ENCODE peak calls at places on chromosomes 6 and 20, in ten cellular contexts. B is islet precursor cell; P is WTC11; C is anterior cingulate cortex; A is mesenchymal stem cell; N is NCI-H1417; Y is CD8-positive, alpha-beta T cell; T is activated CD8-positive, alpha-beta memory T cell treated with anti-CD3 and anti-CD28 coated beads for 4 hours; L is SK-N-DZ; I is effector memory CD8-positive, alpha-beta T cell. M is an unnamed sample.

GRCh38 chr6:108027594-108027993 is 46.9 kb downstream of the OSTM1 start:
- DNase-seq in N (peak), Y (no peak), C (no peak), A (no peak), B (no peak), I (no peak), L (no peak), P (no peak), T (no peak), M (no peak)

GRCh38 chr20:24994470-24995368 is 2.2 kb upstream of the APMAP start:
- DNase-seq in C (peak), I (peak), P (peak), T (peak), A (peak), B (peak), N (peak), L (peak), Y (peak), M (peak)

GRCh38 chr6:166774292-166774691 is 147.2 kb upstream of the RPS6KA2 start:
- DNase-seq in I (no peak), B (peak), C (no peak), P (no peak), Y (no peak), T (no peak), N (no peak), L (no peak), A (no peak), M (no peak)

GRCh38 chr6:132132911-132133639 is 181.9 kb upstream of the CCN2 start:
- DNase-seq in A (peak), N (no peak), T (no peak), P (no peak), Y (no peak), C (no peak), I (no peak), L (no peak), B (no peak), M (no peak)

GRCh38 chr20:44324343-44324742 is 12.5 kb upstream of the R3HDML start:
- DNase-seq in A (peak), I (no peak), L (no peak), N (peak), C (no peak), P (no peak), Y (no peak), B (no peak), T (no peak), M (no peak)

GRCh38 chr20:58892126-58892931 is 39.8 kb downstream of the GNAS start:
- DNase-seq in P (peak), A (peak), I (peak), N (peak), T (peak), Y (peak), B (peak), L (peak), C (peak), M (peak)

GRCh38 chr6:1821188-1822183 is 211.8 kb downstream of the FOXC1 start:
- DNase-seq in L (no peak), I (no peak), P (no peak), C (no peak), N (peak), Y (no peak), A (no peak), B (no peak), T (no peak), M (no peak)

GRCh38 chr6:166466178-166467122 is 83.7 kb upstream of the MPC1 start:
- DNase-seq in Y (no peak), C (no peak), I (no peak), B (peak), T (no peak), L (no peak), A (peak), P (no peak), N (no peak), M (no peak)

GRCh38 chr6:43254138-43254817 is 11.0 kb downstream of the TTBK1 start:
- DNase-seq in Y (no peak), P (no peak), T (no peak), A (no peak), C (no peak), L (no peak), N (no peak), I (no peak), B (no peak), M (no peak)

GRCh38 chr6:90136850-90137249 is 159.8 kb downstream of the BACH2 start:
- DNase-seq in I (no peak), N (no peak), T (no peak), B (no peak), C (no peak), P (no peak), Y (no peak), L (no peak), A (no peak), M (no peak)

GRCh38 chr6:30743099-30744053 is 889 bp upstream of the FLOT1 start:
- DNase-seq in L (no peak), C (no peak), N (peak), Y (peak), B (no peak), T (no peak), P (no peak), A (no peak), I (no peak), M (no peak)

GRCh38 chr6:160767019-160767646 is 65.1 kb downstream of the PLG start:
- DNase-seq in N (peak), Y (peak), T (no peak), L (peak), C (peak), I (no peak), P (peak), B (peak), A (peak), M (peak)

GRCh38 chr20:3679749-3680700 is 1.8 kb downstream of the ADAM33 start:
- DNase-seq in I (no peak), P (peak), C (no peak), L (no peak), A (peak), T (no peak), N (no peak), B (peak), Y (no peak), M (no peak)

GRCh38 chr20:64048402-64049044 is 916 bp downstream of the SOX18 start:
- DNase-seq in N (peak), P (no peak), I (no peak), A (no peak), Y (no peak), L (no peak), C (no peak), B (no peak), T (no peak), M (no peak)

GRCh38 chr6:106413016-106413415 is 52.5 kb downstream of the CRYBG1 start:
- DNase-seq in I (no peak), B (no peak), T (no peak), N (no peak), Y (no peak), A (no peak), C (no peak), L (no peak), P (no peak), M (no peak)

M was measured in D721Med.